ENCODE peak calls at places on chromosomes 6 and 20, in five cellular contexts. One of them, this sample, is unnamed.
A peak's percentile ranks its signal among the peaks of the same experiment; 100 is the strongest.

GRCh38 chr20:50721881-50722281 is 9.5 kb upstream of the PARD6B start:
- DNase-seq in fibroblast of mammary gland: peak; percentile 59
- DNase-seq in CD8-positive, alpha-beta T cell: no peak
- DNase-seq in T-helper 17 cell: no peak
- DNase-seq in HuH-7: no peak
- DNase-seq in this sample: peak; percentile 10

GRCh38 chr20:52279667-52280180 is 88.1 kb upstream of the ZFP64 start:
- DNase-seq in fibroblast of mammary gland: peak; percentile 66
- DNase-seq in CD8-positive, alpha-beta T cell: no peak
- DNase-seq in T-helper 17 cell: no peak
- DNase-seq in HuH-7: peak; percentile 43
- DNase-seq in this sample: peak; percentile 55

GRCh38 chr20:58481541-58482021 is 33.6 kb downstream of the APCDD1L start:
- DNase-seq in fibroblast of mammary gland: peak; percentile 41
- DNase-seq in CD8-positive, alpha-beta T cell: peak; percentile 24
- DNase-seq in T-helper 17 cell: peak; percentile 46
- DNase-seq in HuH-7: peak; percentile 79
- DNase-seq in this sample: peak; percentile 33

GRCh38 chr6:119896806-119897205 is 547.2 kb upstream of the MAN1A1 start:
- DNase-seq in fibroblast of mammary gland: no peak
- DNase-seq in CD8-positive, alpha-beta T cell: no peak
- DNase-seq in T-helper 17 cell: no peak
- DNase-seq in HuH-7: no peak
- DNase-seq in this sample: no peak

GRCh38 chr20:40472905-40473304 is 216.1 kb downstream of the MAFB start:
- DNase-seq in fibroblast of mammary gland: no peak
- DNase-seq in CD8-positive, alpha-beta T cell: no peak
- DNase-seq in T-helper 17 cell: no peak
- DNase-seq in HuH-7: no peak
- DNase-seq in this sample: no peak

GRCh38 chr6:149723771-149724417 is 6.0 kb upstream of the LATS1 start:
- DNase-seq in fibroblast of mammary gland: peak; percentile 90
- DNase-seq in CD8-positive, alpha-beta T cell: peak; percentile 27
- DNase-seq in T-helper 17 cell: peak; percentile 24
- DNase-seq in HuH-7: peak; percentile 56
- DNase-seq in this sample: peak; percentile 87

GRCh38 chr6:157764346-157765068 is 58.5 kb upstream of the SNX9 start:
- DNase-seq in fibroblast of mammary gland: peak; percentile 100
- DNase-seq in CD8-positive, alpha-beta T cell: peak; percentile 68
- DNase-seq in T-helper 17 cell: peak; percentile 69
- DNase-seq in HuH-7: no peak
- DNase-seq in this sample: peak; percentile 100

GRCh38 chr20:41032243-41032642 is 3.6 kb downstream of the TOP1 start:
- DNase-seq in fibroblast of mammary gland: no peak
- DNase-seq in CD8-positive, alpha-beta T cell: no peak
- DNase-seq in T-helper 17 cell: no peak
- DNase-seq in HuH-7: no peak
- DNase-seq in this sample: no peak

GRCh38 chr20:41650221-41650948 is 32.2 kb upstream of the CHD6 start:
- DNase-seq in fibroblast of mammary gland: no peak
- DNase-seq in CD8-positive, alpha-beta T cell: no peak
- DNase-seq in T-helper 17 cell: no peak
- DNase-seq in HuH-7: no peak
- DNase-seq in this sample: no peak

GRCh38 chr20:50251992-50252491 is 61.4 kb downstream of the CEBPB start:
- DNase-seq in fibroblast of mammary gland: peak; percentile 56
- DNase-seq in CD8-positive, alpha-beta T cell: no peak
- DNase-seq in T-helper 17 cell: no peak
- DNase-seq in HuH-7: no peak
- DNase-seq in this sample: peak; percentile 76

GRCh38 chr6:69756357-69756756 is 40.5 kb downstream of the LMBRD1 start:
- DNase-seq in fibroblast of mammary gland: no peak
- DNase-seq in CD8-positive, alpha-beta T cell: no peak
- DNase-seq in T-helper 17 cell: no peak
- DNase-seq in HuH-7: no peak
- DNase-seq in this sample: no peak

This sample was measured in AG10803.